ENCODE peak calls at places on chromosomes 5 and 9, in four cellular contexts. S is AG04449; O is effector memory CD4-positive, alpha-beta T cell; Q is psoas muscle. I is an unnamed sample.

GRCh38 chr9:111481885-111482636 is 2.1 kb downstream of the ECPAS start:
- DNase-seq in S (no peak), O (no peak), Q (peak), I (peak)

GRCh38 chr5:14252793-14253192 is 109.7 kb downstream of the TRIO start:
- DNase-seq in S (no peak), O (no peak), Q (no peak), I (no peak)

GRCh38 chr5:132476853-132477729 is 13.5 kb downstream of the IRF1 start:
- DNase-seq in S (no peak), O (no peak), Q (no peak), I (no peak)

GRCh38 chr9:131046581-131047202 is 37.7 kb downstream of the LAMC3 start:
- DNase-seq in S (no peak), O (peak), Q (peak), I (no peak)

GRCh38 chr5:5198111-5198510 is 58.0 kb downstream of the ADAMTS16 start:
- DNase-seq in S (no peak), O (no peak), Q (no peak), I (no peak)

GRCh38 chr9:90921104-90921503 is 119.5 kb downstream of the SYK start:
- DNase-seq in S (no peak), O (no peak), Q (peak), I (peak)

GRCh38 chr5:6201626-6202025 is 176.7 kb downstream of the MED10 start:
- DNase-seq in S (no peak), O (no peak), Q (no peak), I (no peak)

GRCh38 chr5:152124413-152125082 is 199.9 kb upstream of the GLRA1 start:
- DNase-seq in S (no peak), O (no peak), Q (no peak), I (no peak)

GRCh38 chr5:178074266-178074952 is 38.9 kb upstream of the N4BP3 start:
- DNase-seq in S (no peak), O (no peak), Q (no peak), I (no peak)

GRCh38 chr9:137387891-137388560 is 34.9 kb downstream of the EXD3 start:
- DNase-seq in S (no peak), O (no peak), Q (peak), I (no peak)

GRCh38 chr5:161176221-161176620 is 324.2 kb upstream of the ATP10B start:
- DNase-seq in S (no peak), O (no peak), Q (no peak), I (no peak)

GRCh38 chr5:123813937-123814624 is 302.1 kb downstream of the CSNK1G3 start:
- DNase-seq in S (peak), O (no peak), Q (no peak), I (no peak)

GRCh38 chr5:132268698-132269551 is 11.4 kb downstream of the PDLIM4 start:
- DNase-seq in S (peak), O (no peak), Q (no peak), I (no peak)

GRCh38 chr9:81032831-81033230 is 656.5 kb downstream of the TLE1 start:
- DNase-seq in S (no peak), O (no peak), Q (no peak), I (no peak)

I was measured in gastrocnemius medialis.